ENCODE peak calls at places on chromosomes 3 and 15, in six cellular contexts. Y is HepG2, S is A549, V is endothelial cell of umbilical vein, O is GM12878, Z is K562. P is an unnamed sample.

GRCh38 chr15:48242531-48242930 is 36.4 kb downstream of the SLC12A1 start:
- DNase-seq in Y (no peak), S (no peak), V (no peak), O (no peak), Z (no peak), P (no peak)

GRCh38 chr3:67646586-67647234 is 7.7 kb downstream of the SUCLG2 start:
- DNase-seq in Y (no peak), S (peak), V (no peak), O (no peak), Z (no peak), P (no peak)

GRCh38 chr3:190169243-190169642 is 48.5 kb upstream of the P3H2 start:
- DNase-seq in Y (no peak), S (no peak), V (no peak), O (no peak), Z (no peak), P (no peak)

GRCh38 chr15:38389924-38390542 is 63.9 kb upstream of the FAM98B start:
- DNase-seq in Y (peak), S (peak), V (peak), O (peak), Z (peak), P (peak)

GRCh38 chr3:16148783-16149182 is 25.7 kb upstream of the GALNT15 start:
- DNase-seq in Y (no peak), S (peak), V (peak), O (no peak), Z (no peak), P (no peak)

GRCh38 chr15:63448261-63448660 is 56.1 kb upstream of the USP3 start:
- DNase-seq in Y (no peak), S (no peak), V (no peak), O (no peak), Z (no peak), P (peak)

GRCh38 chr3:186361246-186361611 is 805 bp downstream of the DGKG start:
- DNase-seq in Y (no peak), S (no peak), V (no peak), O (no peak), Z (no peak), P (peak)

GRCh38 chr3:151639096-151639740 is 94.5 kb upstream of the AADACL2 start:
- DNase-seq in Y (peak), S (no peak), V (no peak), O (no peak), Z (no peak), P (no peak)

GRCh38 chr15:49293941-49294340 is 123.9 kb downstream of the GALK2 start:
- DNase-seq in Y (no peak), S (no peak), V (no peak), O (no peak), Z (no peak), P (no peak)

GRCh38 chr3:126113733-126114132 is 29.8 kb upstream of the SLC41A3 start:
- DNase-seq in Y (no peak), S (peak), V (no peak), O (no peak), Z (peak), P (no peak)

GRCh38 chr3:31472479-31473390 is 60.0 kb upstream of the STT3B start:
- DNase-seq in Y (no peak), S (no peak), V (no peak), O (no peak), Z (no peak), P (peak)

GRCh38 chr15:79535536-79535935 is 103.4 kb downstream of the MINAR1 start:
- DNase-seq in Y (no peak), S (no peak), V (no peak), O (no peak), Z (no peak), P (no peak)

GRCh38 chr3:172359231-172359630 is 89.0 kb downstream of the GHSR start:
- DNase-seq in Y (no peak), S (no peak), V (no peak), O (no peak), Z (no peak), P (no peak)

GRCh38 chr3:12224181-12225147 is 64.4 kb upstream of the PPARG start:
- DNase-seq in Y (peak), S (peak), V (no peak), O (no peak), Z (no peak), P (no peak)

GRCh38 chr3:67381667-67382272 is 272.6 kb downstream of the SUCLG2 start:
- DNase-seq in Y (peak), S (peak), V (peak), O (no peak), Z (no peak), P (peak)

GRCh38 chr3:112811150-112811884 is 35.3 kb downstream of the CD200R1L start:
- DNase-seq in Y (no peak), S (no peak), V (peak), O (no peak), Z (no peak), P (peak)

GRCh38 chr3:188947401-188947982 is 224.3 kb upstream of the TPRG1 start:
- DNase-seq in Y (no peak), S (peak), V (peak), O (no peak), Z (peak), P (peak)

GRCh38 chr3:30302027-30302426 is 304.4 kb upstream of the TGFBR2 start:
- DNase-seq in Y (peak), S (peak), V (no peak), O (no peak), Z (no peak), P (no peak)

GRCh38 chr3:36372534-36372935 is 7.8 kb upstream of the STAC start:
- DNase-seq in Y (no peak), S (no peak), V (no peak), O (no peak), Z (no peak), P (no peak)

GRCh38 chr3:110799236-110799635 is 272.4 kb upstream of the NECTIN3 start:
- DNase-seq in Y (no peak), S (no peak), V (no peak), O (no peak), Z (no peak), P (no peak)

GRCh38 chr15:90031231-90031791 is 30.2 kb downstream of the ZNF710 start:
- DNase-seq in Y (no peak), S (no peak), V (no peak), O (peak), Z (no peak), P (peak)

GRCh38 chr15:48643236-48643635 is 2.3 kb downstream of the FBN1 start:
- DNase-seq in Y (no peak), S (no peak), V (no peak), O (no peak), Z (no peak), P (no peak)

GRCh38 chr3:52891615-52892081 is 5.7 kb downstream of the STIMATE start:
- DNase-seq in Y (peak), S (no peak), V (no peak), O (no peak), Z (no peak), P (peak)

GRCh38 chr3:119310052-119310451 is 15.9 kb downstream of the ARHGAP31 start:
- DNase-seq in Y (no peak), S (no peak), V (no peak), O (no peak), Z (no peak), P (peak)

GRCh38 chr3:193734737-193735366 is 141.8 kb downstream of the OPA1 start:
- DNase-seq in Y (no peak), S (no peak), V (no peak), O (no peak), Z (no peak), P (no peak)

GRCh38 chr15:39700301-39700700 is 82.3 kb downstream of the FSIP1 start:
- DNase-seq in Y (no peak), S (no peak), V (no peak), O (no peak), Z (no peak), P (no peak)

GRCh38 chr3:4928277-4928789 is 50.9 kb upstream of the BHLHE40 start:
- DNase-seq in Y (no peak), S (no peak), V (no peak), O (no peak), Z (no peak), P (no peak)

GRCh38 chr3:150497956-150498355 is 48.3 kb downstream of the SERP1 start:
- DNase-seq in Y (no peak), S (peak), V (peak), O (no peak), Z (peak), P (peak)

GRCh38 chr3:131551761-131552160 is 49.0 kb upstream of the MRPL3 start:
- DNase-seq in Y (no peak), S (no peak), V (no peak), O (no peak), Z (no peak), P (no peak)

GRCh38 chr3:56954125-56954524 is 106.3 kb upstream of the SPATA12 start:
- DNase-seq in Y (no peak), S (no peak), V (no peak), O (no peak), Z (no peak), P (no peak)

GRCh38 chr3:107264888-107265287 is 112.4 kb upstream of the CCDC54 start:
- DNase-seq in Y (no peak), S (no peak), V (peak), O (no peak), Z (no peak), P (no peak)

GRCh38 chr3:123351396-123351945 is 97.4 kb downstream of the ADCY5 start:
- DNase-seq in Y (no peak), S (no peak), V (no peak), O (no peak), Z (no peak), P (no peak)

GRCh38 chr3:41966206-41966605 is 4.3 kb upstream of the ULK4 start:
- DNase-seq in Y (no peak), S (no peak), V (no peak), O (no peak), Z (no peak), P (no peak)

GRCh38 chr3:41963823-41964222 is 1.9 kb upstream of the ULK4 start:
- DNase-seq in Y (no peak), S (no peak), V (no peak), O (no peak), Z (no peak), P (no peak)

GRCh38 chr3:41961061-41961749 is 698 bp downstream of the ULK4 start:
- DNase-seq in Y (peak), S (peak), V (peak), O (no peak), Z (peak), P (peak)

GRCh38 chr3:41956574-41956973 is 5.3 kb downstream of the ULK4 start:
- DNase-seq in Y (no peak), S (no peak), V (no peak), O (no peak), Z (no peak), P (no peak)

GRCh38 chr3:41961750-41962679 is at the start of gene ULK4:
- DNase-seq in Y (peak), S (peak), V (peak), O (peak), Z (peak), P (peak)
- TF ChIP-seq POLR2A in Y (peak), S (peak), V (peak), O (peak), Z (peak), P (peak)

GRCh38 chr15:64503197-64503596 is 42.8 kb downstream of the ZNF609 start:
- DNase-seq in Y (no peak), S (no peak), V (peak), O (no peak), Z (no peak), P (peak)
- TF ChIP-seq MYC in Y (no peak), S (no peak), V (no peak), O (no peak), Z (no peak), P (no peak)

DNA sequence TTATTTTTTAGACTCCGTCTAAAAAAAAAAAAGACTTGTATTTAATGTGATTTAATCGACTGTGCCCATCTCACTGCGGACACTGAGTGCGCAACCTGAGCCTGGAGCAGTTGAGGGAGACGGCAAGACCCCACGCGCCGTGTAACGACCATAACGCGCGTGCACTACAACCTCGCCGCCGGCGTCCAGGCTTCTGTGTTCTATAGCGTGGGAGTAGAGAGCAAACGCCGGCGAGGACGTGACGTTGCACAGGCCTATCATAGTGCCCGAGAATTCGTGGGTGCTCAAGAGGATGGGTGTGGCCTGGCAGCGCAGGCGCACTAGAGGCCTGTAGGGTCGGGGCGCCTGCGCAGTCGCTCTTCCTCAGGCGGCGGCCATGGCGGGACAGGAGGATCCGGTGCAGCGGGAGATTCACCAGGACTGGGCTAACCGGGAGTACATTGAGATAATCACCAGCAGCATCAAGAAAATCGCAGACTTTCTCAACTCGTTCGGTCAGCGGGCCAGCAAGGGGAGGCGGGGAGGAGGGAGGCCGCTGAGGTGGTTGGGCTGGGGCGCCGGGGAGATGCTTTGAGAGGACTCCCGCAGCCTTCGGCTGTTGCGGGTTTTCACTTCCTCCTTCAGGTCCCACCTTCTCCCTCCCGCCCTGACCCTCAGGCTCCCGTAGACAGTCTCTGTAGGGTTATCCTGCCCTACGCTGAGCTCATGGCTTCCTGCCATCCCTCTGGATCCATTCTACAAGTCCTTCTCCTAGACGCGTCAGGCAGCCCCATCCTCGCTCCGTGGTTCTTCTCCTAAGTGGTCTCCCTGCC is at the start of gene BRK1:
- DNase-seq in Y (peak), S (peak), V (peak), O (peak), Z (peak), P (peak)
- TF ChIP-seq POLR2A in Y (peak), S (peak), V (peak), O (peak), Z (peak), P (peak)

DNA sequence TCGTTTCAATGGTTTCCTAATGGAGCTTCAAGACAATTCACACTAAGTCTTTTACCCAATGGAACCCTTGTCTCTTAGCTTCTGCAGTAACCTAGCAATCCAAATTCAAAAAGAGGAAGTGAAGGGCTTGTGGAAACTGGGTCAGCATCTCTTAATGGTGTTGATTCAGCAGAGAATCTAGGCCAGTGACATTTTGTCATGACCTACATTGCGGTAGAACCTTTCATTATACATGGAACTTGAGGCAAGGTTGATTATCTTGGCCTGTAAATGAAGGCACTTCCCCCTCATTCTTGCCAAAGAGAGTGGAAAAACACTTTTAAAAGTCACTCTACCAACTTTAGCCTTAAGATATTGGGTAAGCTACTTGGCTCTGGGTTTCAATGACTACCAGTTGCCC is 42.8 kb downstream of the C2CD4B start:
- DNase-seq in Y (no peak), S (no peak), V (no peak), O (no peak), Z (no peak), P (peak)
- TF ChIP-seq MYC in Y (no peak), S (no peak), V (no peak), O (no peak), Z (no peak), P (no peak)

GRCh38 chr3:38325256-38325655 is 21.3 kb upstream of the XYLB start:
- DNase-seq in Y (no peak), S (no peak), V (no peak), O (no peak), Z (no peak), P (no peak)
- TF ChIP-seq POLR2A in Y (no peak), S (no peak), V (no peak), O (no peak), Z (no peak), P (no peak)

GRCh38 chr3:138186216-138186615 is 885 bp upstream of the ARMC8 start:
- DNase-seq in Y (no peak), S (peak), V (no peak), O (no peak), Z (no peak), P (peak)

GRCh38 chr3:138184994-138185393 is 2.1 kb upstream of the ARMC8 start:
- DNase-seq in Y (no peak), S (no peak), V (no peak), O (no peak), Z (no peak), P (no peak)

GRCh38 chr3:138174421-138175122 is at the start of gene DBR1:
- DNase-seq in Y (peak), S (peak), V (peak), O (peak), Z (peak), P (peak)

DNA sequence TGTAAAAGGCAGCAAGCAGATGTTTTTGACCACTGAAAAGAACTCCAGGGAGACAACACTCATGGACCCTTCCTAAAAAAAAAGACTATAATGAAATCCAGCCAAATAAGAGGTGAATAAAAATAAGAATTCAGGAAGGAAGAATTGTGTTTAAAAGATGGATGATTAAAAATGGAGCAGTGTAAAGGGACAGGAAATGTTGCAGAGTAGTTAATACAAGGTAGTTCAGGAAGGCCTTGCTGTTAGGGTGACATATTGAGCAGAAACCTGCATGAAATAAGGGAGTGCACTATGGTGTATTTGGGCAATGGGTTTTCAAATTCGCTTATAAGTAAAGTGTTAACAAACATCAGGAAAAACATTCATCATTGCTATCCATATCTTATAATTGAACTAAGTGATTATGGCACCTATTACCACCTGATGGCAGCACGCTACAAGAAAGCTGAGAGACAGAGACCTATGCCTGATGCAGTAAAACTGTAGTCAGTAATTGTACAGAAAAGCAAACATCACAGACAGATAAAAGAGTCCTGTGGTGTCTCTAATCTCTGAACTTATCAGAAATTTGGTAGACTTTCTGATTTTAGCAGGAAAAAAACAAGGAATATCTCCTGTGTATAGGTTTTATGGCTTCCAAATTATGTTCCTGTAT is 5.8 kb upstream of the DBR1 start:
- DNase-seq in Y (peak), S (peak), V (peak), O (no peak), Z (peak), P (peak)
- TF ChIP-seq MYC in Y (no peak), S (no peak), V (no peak), O (no peak), Z (no peak), P (no peak)

GRCh38 chr3:100334340-100335136 is at the start of gene NIT2:
- DNase-seq in Y (peak), S (peak), V (peak), O (no peak), Z (peak), P (peak)
- TF ChIP-seq POLR2A in Y (peak), S (peak), V (peak), O (peak), Z (peak), P (peak)